ENCODE peak calls at places on chromosomes 2 and 18, in ten cellular contexts. J, F, N, Q, L, S, D, B, P and M are unnamed samples.

GRCh38 chr2:199467462-199467822 is 9.7 kb upstream of the SATB2 start:
- DNase-seq in J (no peak), F (no peak), N (no peak), Q (no peak), L (no peak), S (no peak), D (no peak), B (no peak), P (no peak), M (no peak)

GRCh38 chr2:127080226-127080940 is 26.6 kb downstream of the BIN1 start:
- DNase-seq in J (no peak), F (no peak), N (no peak), Q (no peak), L (no peak), S (no peak), D (peak), B (peak), P (peak), M (peak)

GRCh38 chr18:59454909-59455727 is 96.1 kb upstream of the LMAN1 start:
- DNase-seq in J (no peak), F (no peak), N (no peak), Q (no peak), L (no peak), S (no peak), D (no peak), B (no peak), P (no peak), M (no peak)

GRCh38 chr2:87401726-87402345 is 346.1 kb upstream of the PLGLB2 start:
- DNase-seq in J (no peak), F (no peak), N (no peak), Q (no peak), L (no peak), S (no peak), D (no peak), B (no peak), P (no peak), M (no peak)

GRCh38 chr18:49249523-49249922 is 210.9 kb downstream of the DYM start:
- DNase-seq in J (no peak), F (peak), N (no peak), Q (peak), L (no peak), S (peak), D (no peak), B (no peak), P (no peak), M (no peak)

GRCh38 chr2:106124787-106125549 is 69.1 kb downstream of the UXS1 start:
- DNase-seq in J (no peak), F (no peak), N (no peak), Q (no peak), L (no peak), S (no peak), D (no peak), B (no peak), P (no peak), M (peak)

GRCh38 chr2:97730245-97730644 is 16.9 kb downstream of the ZAP70 start:
- DNase-seq in J (no peak), F (no peak), N (no peak), Q (no peak), L (no peak), S (no peak), D (no peak), B (no peak), P (no peak), M (no peak)

GRCh38 chr18:23918395-23919032 is 96.0 kb upstream of the TTC39C start:
- DNase-seq in J (peak), F (peak), N (peak), Q (no peak), L (peak), S (peak), D (peak), B (peak), P (peak), M (peak)

GRCh38 chr2:71884303-71885042 is 263.2 kb downstream of the CYP26B1 start:
- DNase-seq in J (no peak), F (peak), N (no peak), Q (no peak), L (no peak), S (no peak), D (no peak), B (no peak), P (no peak), M (no peak)

GRCh38 chr18:28729321-28729720 is 552.4 kb upstream of the CDH2 start:
- DNase-seq in J (no peak), F (peak), N (no peak), Q (no peak), L (no peak), S (peak), D (no peak), B (no peak), P (no peak), M (no peak)

GRCh38 chr2:71588497-71588896 is 135.1 kb downstream of the DYSF start:
- DNase-seq in J (no peak), F (no peak), N (no peak), Q (no peak), L (no peak), S (no peak), D (no peak), B (no peak), P (no peak), M (no peak)

GRCh38 chr2:26300234-26300641 is 45.7 kb upstream of the SELENOI start:
- DNase-seq in J (no peak), F (peak), N (no peak), Q (no peak), L (no peak), S (no peak), D (peak), B (no peak), P (peak), M (peak)

GRCh38 chr2:241561811-241562210 is 3.3 kb downstream of the BOK start:
- DNase-seq in J (peak), F (peak), N (no peak), Q (no peak), L (peak), S (peak), D (no peak), B (no peak), P (no peak), M (peak)

GRCh38 chr2:205556841-205557539 is 125.3 kb upstream of the NRP2 start:
- DNase-seq in J (no peak), F (no peak), N (no peak), Q (no peak), L (no peak), S (no peak), D (no peak), B (no peak), P (no peak), M (no peak)

GRCh38 chr18:79402977-79403722 is 7.4 kb downstream of the NFATC1 start:
- DNase-seq in J (no peak), F (peak), N (no peak), Q (no peak), L (peak), S (no peak), D (peak), B (no peak), P (no peak), M (peak)

GRCh38 chr2:129827251-129827894 is 152.1 kb upstream of the RAB6C start:
- DNase-seq in J (no peak), F (no peak), N (no peak), Q (no peak), L (no peak), S (no peak), D (no peak), B (no peak), P (no peak), M (no peak)

GRCh38 chr2:6866239-6866745 is 585 bp upstream of the CMPK2 start:
- DNase-seq in J (no peak), F (peak), N (no peak), Q (no peak), L (no peak), S (no peak), D (no peak), B (peak), P (peak), M (peak)

GRCh38 chr2:227033471-227034148 is 130.4 kb downstream of the COL4A4 start:
- DNase-seq in J (no peak), F (peak), N (peak), Q (no peak), L (no peak), S (peak), D (peak), B (peak), P (peak), M (peak)

GRCh38 chr2:179861777-179862117 is 335 bp upstream of the ZNF385B start:
- DNase-seq in J (no peak), F (peak), N (no peak), Q (no peak), L (no peak), S (peak), D (no peak), B (no peak), P (no peak), M (no peak)

GRCh38 chr18:25005602-25006375 is 346.2 kb downstream of the ZNF521 start:
- DNase-seq in J (no peak), F (peak), N (no peak), Q (no peak), L (no peak), S (no peak), D (no peak), B (no peak), P (no peak), M (no peak)

GRCh38 chr2:141455211-141455826 is 675.5 kb downstream of the LRP1B start:
- DNase-seq in J (no peak), F (no peak), N (no peak), Q (no peak), L (no peak), S (no peak), D (no peak), B (no peak), P (no peak), M (no peak)

GRCh38 chr2:20611077-20611843 is 39.6 kb downstream of the HS1BP3 start:
- DNase-seq in J (no peak), F (no peak), N (peak), Q (peak), L (no peak), S (no peak), D (no peak), B (no peak), P (no peak), M (peak)